ENCODE peak calls at places on chromosomes 16 and 17, in ten cellular contexts. One of them, this sample, is unnamed.
A peak's percentile ranks its signal among the peaks of the same experiment; 100 is the strongest.

GRCh38 chr16:2447920-2448583 is 11.9 kb upstream of the TEDC2 start:
- DNase-seq in AG08395: no peak
- DNase-seq in activated CD4-positive, alpha-beta T cell treated with anti-CD3 and anti-CD28 coated beads for 48 hours: no peak
- DNase-seq in C1 segment of cervical spinal cord: no peak
- DNase-seq in GM10248: no peak
- DNase-seq in progenitor cell of endocrine pancreas: no peak
- DNase-seq in RWPE1: no peak
- DNase-seq in NCI-H2107: no peak
- DNase-seq in endothelial cell of umbilical vein: no peak
- DNase-seq in hypothalamus: no peak
- DNase-seq in this sample: no peak

GRCh38 chr17:58595194-58595792 is 80.9 kb upstream of the MTMR4 start:
- DNase-seq in activated CD4-positive, alpha-beta T cell treated with anti-CD3 and anti-CD28 coated beads for 48 hours: no peak
- DNase-seq in GM10248: no peak
- DNase-seq in RWPE1: no peak
- DNase-seq in AG08395: no peak
- DNase-seq in hypothalamus: no peak
- DNase-seq in C1 segment of cervical spinal cord: no peak
- DNase-seq in endothelial cell of umbilical vein: no peak
- DNase-seq in progenitor cell of endocrine pancreas: no peak
- DNase-seq in NCI-H2107: no peak
- DNase-seq in this sample: peak; percentile 72

GRCh38 chr17:83151442-83152220 is 72.2 kb downstream of the METRNL start:
- DNase-seq in AG08395: no peak
- DNase-seq in GM10248: no peak
- DNase-seq in NCI-H2107: no peak
- DNase-seq in hypothalamus: no peak
- DNase-seq in endothelial cell of umbilical vein: no peak
- DNase-seq in activated CD4-positive, alpha-beta T cell treated with anti-CD3 and anti-CD28 coated beads for 48 hours: no peak
- DNase-seq in RWPE1: no peak
- DNase-seq in progenitor cell of endocrine pancreas: no peak
- DNase-seq in C1 segment of cervical spinal cord: no peak
- DNase-seq in this sample: no peak

GRCh38 chr16:5252800-5253199 is 155.2 kb upstream of the EEF2KMT start:
- DNase-seq in GM10248: no peak
- DNase-seq in C1 segment of cervical spinal cord: no peak
- DNase-seq in activated CD4-positive, alpha-beta T cell treated with anti-CD3 and anti-CD28 coated beads for 48 hours: no peak
- DNase-seq in endothelial cell of umbilical vein: no peak
- DNase-seq in hypothalamus: no peak
- DNase-seq in RWPE1: no peak
- DNase-seq in AG08395: no peak
- DNase-seq in progenitor cell of endocrine pancreas: no peak
- DNase-seq in NCI-H2107: no peak
- DNase-seq in this sample: no peak

GRCh38 chr17:13415877-13416416 is 185.8 kb downstream of the HS3ST3A1 start:
- DNase-seq in hypothalamus: no peak
- DNase-seq in RWPE1: no peak
- DNase-seq in AG08395: peak; percentile 55
- DNase-seq in NCI-H2107: no peak
- DNase-seq in progenitor cell of endocrine pancreas: no peak
- DNase-seq in endothelial cell of umbilical vein: no peak
- DNase-seq in C1 segment of cervical spinal cord: no peak
- DNase-seq in activated CD4-positive, alpha-beta T cell treated with anti-CD3 and anti-CD28 coated beads for 48 hours: no peak
- DNase-seq in GM10248: no peak
- DNase-seq in this sample: no peak

GRCh38 chr17:65455972-65456343 is 105.5 kb downstream of the AXIN2 start:
- DNase-seq in progenitor cell of endocrine pancreas: no peak
- DNase-seq in AG08395: peak; percentile 28
- DNase-seq in RWPE1: no peak
- DNase-seq in C1 segment of cervical spinal cord: no peak
- DNase-seq in endothelial cell of umbilical vein: peak; percentile 20
- DNase-seq in GM10248: no peak
- DNase-seq in NCI-H2107: no peak
- DNase-seq in hypothalamus: no peak
- DNase-seq in activated CD4-positive, alpha-beta T cell treated with anti-CD3 and anti-CD28 coated beads for 48 hours: peak; percentile 13
- DNase-seq in this sample: peak; percentile 7

GRCh38 chr16:3431779-3432219 is 11.5 kb downstream of the ZNF597 start:
- DNase-seq in endothelial cell of umbilical vein: no peak
- DNase-seq in hypothalamus: peak; percentile 4
- DNase-seq in activated CD4-positive, alpha-beta T cell treated with anti-CD3 and anti-CD28 coated beads for 48 hours: peak; percentile 77
- DNase-seq in NCI-H2107: no peak
- DNase-seq in C1 segment of cervical spinal cord: no peak
- DNase-seq in GM10248: no peak
- DNase-seq in progenitor cell of endocrine pancreas: no peak
- DNase-seq in RWPE1: no peak
- DNase-seq in AG08395: peak; percentile 41
- DNase-seq in this sample: no peak

GRCh38 chr16:56048425-56049100 is 142.7 kb upstream of the GNAO1 start:
- DNase-seq in GM10248: peak; percentile 45
- DNase-seq in RWPE1: no peak
- DNase-seq in progenitor cell of endocrine pancreas: no peak
- DNase-seq in AG08395: no peak
- DNase-seq in endothelial cell of umbilical vein: no peak
- DNase-seq in hypothalamus: no peak
- DNase-seq in NCI-H2107: no peak
- DNase-seq in activated CD4-positive, alpha-beta T cell treated with anti-CD3 and anti-CD28 coated beads for 48 hours: no peak
- DNase-seq in C1 segment of cervical spinal cord: no peak
- DNase-seq in this sample: peak; percentile 27

GRCh38 chr17:50036455-50037320 is 19.2 kb upstream of the ITGA3 start:
- DNase-seq in C1 segment of cervical spinal cord: no peak
- DNase-seq in endothelial cell of umbilical vein: no peak
- DNase-seq in AG08395: no peak
- DNase-seq in NCI-H2107: no peak
- DNase-seq in progenitor cell of endocrine pancreas: no peak
- DNase-seq in activated CD4-positive, alpha-beta T cell treated with anti-CD3 and anti-CD28 coated beads for 48 hours: no peak
- DNase-seq in GM10248: no peak
- DNase-seq in RWPE1: no peak
- DNase-seq in hypothalamus: no peak
- DNase-seq in this sample: no peak

GRCh38 chr16:66850115-66850815 is 6.1 kb downstream of the CA7 start:
- DNase-seq in RWPE1: no peak
- DNase-seq in NCI-H2107: no peak
- DNase-seq in AG08395: peak; percentile 0
- DNase-seq in hypothalamus: no peak
- DNase-seq in C1 segment of cervical spinal cord: no peak
- DNase-seq in GM10248: no peak
- DNase-seq in progenitor cell of endocrine pancreas: no peak
- DNase-seq in endothelial cell of umbilical vein: no peak
- DNase-seq in activated CD4-positive, alpha-beta T cell treated with anti-CD3 and anti-CD28 coated beads for 48 hours: no peak
- DNase-seq in this sample: no peak

GRCh38 chr16:89164847-89165684 is 6.5 kb upstream of the CDH15 start:
- DNase-seq in RWPE1: no peak
- DNase-seq in progenitor cell of endocrine pancreas: no peak
- DNase-seq in GM10248: no peak
- DNase-seq in hypothalamus: no peak
- DNase-seq in NCI-H2107: no peak
- DNase-seq in activated CD4-positive, alpha-beta T cell treated with anti-CD3 and anti-CD28 coated beads for 48 hours: no peak
- DNase-seq in C1 segment of cervical spinal cord: no peak
- DNase-seq in endothelial cell of umbilical vein: no peak
- DNase-seq in AG08395: no peak
- DNase-seq in this sample: no peak

GRCh38 chr16:81446318-81447275 is 2.0 kb downstream of the CMIP start:
- DNase-seq in C1 segment of cervical spinal cord: no peak
- DNase-seq in GM10248: peak; percentile 37
- DNase-seq in hypothalamus: no peak
- DNase-seq in progenitor cell of endocrine pancreas: no peak
- DNase-seq in endothelial cell of umbilical vein: peak; percentile 35
- DNase-seq in NCI-H2107: no peak
- DNase-seq in AG08395: peak; percentile 58
- DNase-seq in activated CD4-positive, alpha-beta T cell treated with anti-CD3 and anti-CD28 coated beads for 48 hours: peak; percentile 35
- DNase-seq in RWPE1: peak; percentile 68
- DNase-seq in this sample: peak; percentile 41

GRCh38 chr17:66855204-66855603 is 20.3 kb downstream of the CACNG5 start:
- DNase-seq in NCI-H2107: no peak
- DNase-seq in AG08395: no peak
- DNase-seq in hypothalamus: no peak
- DNase-seq in progenitor cell of endocrine pancreas: no peak
- DNase-seq in GM10248: no peak
- DNase-seq in endothelial cell of umbilical vein: no peak
- DNase-seq in activated CD4-positive, alpha-beta T cell treated with anti-CD3 and anti-CD28 coated beads for 48 hours: peak; percentile 58
- DNase-seq in C1 segment of cervical spinal cord: no peak
- DNase-seq in RWPE1: no peak
- DNase-seq in this sample: peak; percentile 11

GRCh38 chr16:48523415-48524204 is 86.4 kb downstream of the N4BP1 start:
- DNase-seq in hypothalamus: no peak
- DNase-seq in NCI-H2107: no peak
- DNase-seq in GM10248: no peak
- DNase-seq in RWPE1: no peak
- DNase-seq in activated CD4-positive, alpha-beta T cell treated with anti-CD3 and anti-CD28 coated beads for 48 hours: no peak
- DNase-seq in C1 segment of cervical spinal cord: no peak
- DNase-seq in endothelial cell of umbilical vein: no peak
- DNase-seq in progenitor cell of endocrine pancreas: no peak
- DNase-seq in AG08395: no peak
- DNase-seq in this sample: no peak

GRCh38 chr16:55239723-55240122 is 84.3 kb upstream of the IRX6 start:
- DNase-seq in endothelial cell of umbilical vein: no peak
- DNase-seq in NCI-H2107: no peak
- DNase-seq in RWPE1: no peak
- DNase-seq in GM10248: no peak
- DNase-seq in AG08395: no peak
- DNase-seq in progenitor cell of endocrine pancreas: no peak
- DNase-seq in C1 segment of cervical spinal cord: no peak
- DNase-seq in activated CD4-positive, alpha-beta T cell treated with anti-CD3 and anti-CD28 coated beads for 48 hours: no peak
- DNase-seq in hypothalamus: no peak
- DNase-seq in this sample: no peak

GRCh38 chr17:12402963-12403622 is 262.6 kb upstream of the MYOCD start:
- DNase-seq in activated CD4-positive, alpha-beta T cell treated with anti-CD3 and anti-CD28 coated beads for 48 hours: no peak
- DNase-seq in NCI-H2107: no peak
- DNase-seq in hypothalamus: no peak
- DNase-seq in RWPE1: peak; percentile 2
- DNase-seq in C1 segment of cervical spinal cord: no peak
- DNase-seq in progenitor cell of endocrine pancreas: no peak
- DNase-seq in endothelial cell of umbilical vein: no peak
- DNase-seq in AG08395: peak; percentile 37
- DNase-seq in GM10248: no peak
- DNase-seq in this sample: no peak

GRCh38 chr17:79849953-79850352 is 10.7 kb upstream of the CBX4 start:
- DNase-seq in NCI-H2107: no peak
- DNase-seq in activated CD4-positive, alpha-beta T cell treated with anti-CD3 and anti-CD28 coated beads for 48 hours: no peak
- DNase-seq in C1 segment of cervical spinal cord: no peak
- DNase-seq in hypothalamus: no peak
- DNase-seq in progenitor cell of endocrine pancreas: no peak
- DNase-seq in AG08395: no peak
- DNase-seq in RWPE1: no peak
- DNase-seq in endothelial cell of umbilical vein: no peak
- DNase-seq in GM10248: no peak
- DNase-seq in this sample: no peak

GRCh38 chr16:64182985-64183384 is 938.9 kb downstream of the CDH11 start:
- DNase-seq in C1 segment of cervical spinal cord: no peak
- DNase-seq in progenitor cell of endocrine pancreas: no peak
- DNase-seq in endothelial cell of umbilical vein: peak; percentile 11
- DNase-seq in hypothalamus: no peak
- DNase-seq in AG08395: no peak
- DNase-seq in RWPE1: no peak
- DNase-seq in activated CD4-positive, alpha-beta T cell treated with anti-CD3 and anti-CD28 coated beads for 48 hours: no peak
- DNase-seq in NCI-H2107: no peak
- DNase-seq in GM10248: no peak
- DNase-seq in this sample: no peak

GRCh38 chr17:48240562-48241130 is 133.1 kb downstream of the SNX11 start:
- DNase-seq in RWPE1: peak; percentile 18
- DNase-seq in hypothalamus: no peak
- DNase-seq in activated CD4-positive, alpha-beta T cell treated with anti-CD3 and anti-CD28 coated beads for 48 hours: no peak
- DNase-seq in progenitor cell of endocrine pancreas: no peak
- DNase-seq in endothelial cell of umbilical vein: peak; percentile 53
- DNase-seq in AG08395: peak; percentile 12
- DNase-seq in GM10248: no peak
- DNase-seq in C1 segment of cervical spinal cord: no peak
- DNase-seq in NCI-H2107: no peak
- DNase-seq in this sample: no peak

GRCh38 chr17:18626152-18626870 is 17.9 kb downstream of the TBC1D28 start:
- DNase-seq in C1 segment of cervical spinal cord: no peak
- DNase-seq in NCI-H2107: no peak
- DNase-seq in AG08395: no peak
- DNase-seq in GM10248: no peak
- DNase-seq in RWPE1: no peak
- DNase-seq in hypothalamus: no peak
- DNase-seq in activated CD4-positive, alpha-beta T cell treated with anti-CD3 and anti-CD28 coated beads for 48 hours: no peak
- DNase-seq in progenitor cell of endocrine pancreas: no peak
- DNase-seq in endothelial cell of umbilical vein: peak; percentile 1
- DNase-seq in this sample: no peak

GRCh38 chr16:87062569-87063442 is 254.4 kb downstream of the C16orf95 start:
- DNase-seq in endothelial cell of umbilical vein: peak; percentile 88
- DNase-seq in hypothalamus: peak; percentile 15
- DNase-seq in activated CD4-positive, alpha-beta T cell treated with anti-CD3 and anti-CD28 coated beads for 48 hours: peak; percentile 81
- DNase-seq in AG08395: peak; percentile 91
- DNase-seq in C1 segment of cervical spinal cord: no peak
- DNase-seq in progenitor cell of endocrine pancreas: peak; percentile 63
- DNase-seq in GM10248: peak; percentile 85
- DNase-seq in NCI-H2107: peak; percentile 56
- DNase-seq in RWPE1: peak; percentile 88
- DNase-seq in this sample: peak; percentile 79

GRCh38 chr17:74325376-74325742 is 667 bp upstream of the KIF19 start:
- DNase-seq in NCI-H2107: no peak
- DNase-seq in RWPE1: no peak
- DNase-seq in C1 segment of cervical spinal cord: no peak
- DNase-seq in hypothalamus: no peak
- DNase-seq in activated CD4-positive, alpha-beta T cell treated with anti-CD3 and anti-CD28 coated beads for 48 hours: no peak
- DNase-seq in progenitor cell of endocrine pancreas: no peak
- DNase-seq in AG08395: no peak
- DNase-seq in GM10248: no peak
- DNase-seq in endothelial cell of umbilical vein: no peak
- DNase-seq in this sample: no peak

GRCh38 chr16:29756654-29757053 is 10.9 kb upstream of the C16orf54 start:
- DNase-seq in GM10248: no peak
- DNase-seq in C1 segment of cervical spinal cord: no peak
- DNase-seq in hypothalamus: no peak
- DNase-seq in endothelial cell of umbilical vein: no peak
- DNase-seq in AG08395: no peak
- DNase-seq in RWPE1: no peak
- DNase-seq in progenitor cell of endocrine pancreas: no peak
- DNase-seq in NCI-H2107: no peak
- DNase-seq in activated CD4-positive, alpha-beta T cell treated with anti-CD3 and anti-CD28 coated beads for 48 hours: no peak
- DNase-seq in this sample: no peak

GRCh38 chr16:88468289-88469129 is 15.4 kb downstream of the ZFPM1 start:
- DNase-seq in AG08395: peak; percentile 51
- DNase-seq in C1 segment of cervical spinal cord: no peak
- DNase-seq in endothelial cell of umbilical vein: peak; percentile 16
- DNase-seq in GM10248: no peak
- DNase-seq in hypothalamus: no peak
- DNase-seq in progenitor cell of endocrine pancreas: no peak
- DNase-seq in NCI-H2107: no peak
- DNase-seq in activated CD4-positive, alpha-beta T cell treated with anti-CD3 and anti-CD28 coated beads for 48 hours: peak; percentile 55
- DNase-seq in RWPE1: peak; percentile 76
- DNase-seq in this sample: peak; percentile 24

GRCh38 chr17:27446569-27447301 is 9.5 kb upstream of the KSR1 start:
- DNase-seq in endothelial cell of umbilical vein: peak; percentile 97
- DNase-seq in GM10248: no peak
- DNase-seq in activated CD4-positive, alpha-beta T cell treated with anti-CD3 and anti-CD28 coated beads for 48 hours: no peak
- DNase-seq in RWPE1: peak; percentile 25
- DNase-seq in hypothalamus: no peak
- DNase-seq in NCI-H2107: no peak
- DNase-seq in AG08395: peak; percentile 53
- DNase-seq in progenitor cell of endocrine pancreas: no peak
- DNase-seq in C1 segment of cervical spinal cord: no peak
- DNase-seq in this sample: no peak

GRCh38 chr17:8176197-8176940 is at the start of gene TMEM107:
- DNase-seq in RWPE1: peak; percentile 76
- DNase-seq in C1 segment of cervical spinal cord: peak; percentile 37
- DNase-seq in hypothalamus: peak; percentile 41
- DNase-seq in progenitor cell of endocrine pancreas: peak; percentile 73
- DNase-seq in GM10248: peak; percentile 90
- DNase-seq in AG08395: peak; percentile 81
- DNase-seq in endothelial cell of umbilical vein: peak; percentile 85
- DNase-seq in activated CD4-positive, alpha-beta T cell treated with anti-CD3 and anti-CD28 coated beads for 48 hours: peak; percentile 91
- DNase-seq in NCI-H2107: peak; percentile 35
- DNase-seq in this sample: peak; percentile 92

GRCh38 chr16:84278333-84278732 is 16.3 kb upstream of the WFDC1 start:
- DNase-seq in activated CD4-positive, alpha-beta T cell treated with anti-CD3 and anti-CD28 coated beads for 48 hours: no peak
- DNase-seq in AG08395: no peak
- DNase-seq in RWPE1: no peak
- DNase-seq in progenitor cell of endocrine pancreas: no peak
- DNase-seq in endothelial cell of umbilical vein: no peak
- DNase-seq in hypothalamus: no peak
- DNase-seq in NCI-H2107: no peak
- DNase-seq in C1 segment of cervical spinal cord: no peak
- DNase-seq in GM10248: no peak
- DNase-seq in this sample: no peak

GRCh38 chr17:56136316-56136715 is 17.0 kb upstream of the ANKFN1 start:
- DNase-seq in C1 segment of cervical spinal cord: no peak
- DNase-seq in RWPE1: no peak
- DNase-seq in GM10248: no peak
- DNase-seq in hypothalamus: no peak
- DNase-seq in NCI-H2107: no peak
- DNase-seq in progenitor cell of endocrine pancreas: no peak
- DNase-seq in AG08395: no peak
- DNase-seq in endothelial cell of umbilical vein: no peak
- DNase-seq in activated CD4-positive, alpha-beta T cell treated with anti-CD3 and anti-CD28 coated beads for 48 hours: no peak
- DNase-seq in this sample: no peak

This sample was measured in GM12865.